ENCODE peak calls at places on chromosomes 1 and 21, in five cellular contexts. B, Z, H, C and L are unnamed samples. For H3K4me1 and H3K27me3, the result is how much of the 10 kb centered on the place peaks cover.

GRCh38 chr1:54407957-54408700 is 1.9 kb upstream of the SSBP3 start:
- DNase-seq in B (peak), Z (peak), H (no peak), C (no peak), L (no peak)

GRCh38 chr1:230011333-230012092 is 55.5 kb upstream of the GALNT2 start:
- DNase-seq in B (no peak), Z (no peak), H (no peak), C (no peak), L (no peak)

GRCh38 chr1:193676996-193677569 is 490.7 kb upstream of the B3GALT2 start:
- DNase-seq in B (no peak), Z (no peak), H (no peak), C (no peak), L (no peak)

GRCh38 chr1:239841635-239842034 is 250.0 kb upstream of the FMN2 start:
- DNase-seq in B (no peak), Z (no peak), H (no peak), C (no peak), L (no peak)

GRCh38 chr1:214660190-214660589 is 57.2 kb downstream of the CENPF start:
- DNase-seq in B (no peak), Z (no peak), H (no peak), C (no peak), L (no peak)

GRCh38 chr1:233614173-233614742 is 352 bp downstream of the KCNK1 start:
- DNase-seq in B (peak), Z (peak), H (peak), C (no peak), L (no peak)

GRCh38 chr21:44911384-44912157 is 9.1 kb downstream of the ITGB2 start:
- DNase-seq in B (peak), Z (peak), H (peak), C (peak), L (peak)

GRCh38 chr1:3504823-3505155 is 50.3 kb downstream of the ARHGEF16 start:
- DNase-seq in B (no peak), Z (peak), H (no peak), C (no peak), L (no peak)

GRCh38 chr1:87508247-87508646 is 179.6 kb downstream of the LMO4 start:
- DNase-seq in B (no peak), Z (no peak), H (no peak), C (no peak), L (no peak)

GRCh38 chr1:223748405-223748772 is 36.0 kb downstream of the CAPN2 start:
- DNase-seq in B (no peak), Z (peak), H (no peak), C (no peak), L (no peak)

GRCh38 chr1:16236495-16237342 is at the start of gene CPLANE2:
- DNase-seq in B (peak), Z (peak), H (peak), C (peak), L (peak)

GRCh38 chr1:91555821-91556531 is 55.3 kb downstream of the CDC7 start:
- DNase-seq in B (no peak), Z (peak), H (no peak), C (no peak), L (no peak)

GRCh38 chr1:93056214-93056613 is 22.9 kb upstream of the MTF2 start:
- DNase-seq in B (no peak), Z (peak), H (no peak), C (no peak), L (no peak)

GRCh38 chr1:97366986-97367385 is 553.8 kb downstream of the DPYD start:
- DNase-seq in B (no peak), Z (no peak), H (no peak), C (no peak), L (no peak)

GRCh38 chr1:13543927-13544556 is 30.2 kb upstream of the LRRC38 start:
- DNase-seq in B (peak), Z (no peak), H (peak), C (no peak), L (no peak)

GRCh38 chr1:65069186-65069585 is 78.8 kb upstream of the AK4 start:
- DNase-seq in B (no peak), Z (no peak), H (no peak), C (no peak), L (peak)

GRCh38 chr1:1083181-1084027 is 9.3 kb upstream of the RNF223 start:
- DNase-seq in B (peak), Z (no peak), H (peak), C (no peak), L (peak)

GRCh38 chr1:236288620-236288976 is 6.8 kb upstream of the ERO1B start:
- DNase-seq in B (no peak), Z (no peak), H (no peak), C (no peak), L (no peak)

DNA sequence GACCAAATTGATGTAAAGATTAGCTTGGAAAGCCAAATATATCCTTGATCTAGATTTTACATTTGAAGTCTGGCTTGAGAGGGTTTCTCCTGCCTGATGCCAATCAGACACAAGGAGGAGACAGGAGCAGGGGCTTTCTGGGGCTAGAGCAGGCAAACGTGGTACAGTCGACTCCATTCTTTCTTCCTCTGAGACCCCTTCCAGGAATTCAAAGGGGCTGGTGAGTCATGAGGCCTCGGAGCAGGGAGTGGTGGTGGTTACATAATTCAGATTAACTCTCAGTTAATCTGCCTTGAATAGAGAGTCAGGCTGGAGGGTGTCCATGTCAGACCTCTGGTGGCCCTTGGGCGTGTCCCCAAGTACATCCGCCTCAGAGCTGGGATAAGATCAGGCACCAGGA is 4.8 kb downstream of the AJAP1 start:
- DNase-seq in B (no peak), Z (no peak), H (no peak), C (no peak), L (no peak)
- H3K4me1 ChIP-seq in B (under half), Z (under half), H (under half), C (under half), L (under half)

GRCh38 chr1:27509127-27510080 is 19.4 kb upstream of the WASF2 start:
- DNase-seq in B (no peak), Z (no peak), H (no peak), C (no peak), L (no peak)

GRCh38 chr1:27513958-27514357 is 24.0 kb upstream of the WASF2 start:
- DNase-seq in B (peak), Z (no peak), H (no peak), C (no peak), L (no peak)

GRCh38 chr1:27515626-27516025 is 25.7 kb upstream of the WASF2 start:
- DNase-seq in B (no peak), Z (no peak), H (no peak), C (no peak), L (no peak)

GRCh38 chr1:27517305-27517704 is 27.3 kb upstream of the WASF2 start:
- DNase-seq in B (no peak), Z (no peak), H (no peak), C (no peak), L (no peak)

GRCh38 chr1:27513521-27513920 is 23.6 kb upstream of the WASF2 start:
- DNase-seq in B (no peak), Z (no peak), H (no peak), C (no peak), L (no peak)
- H3K27me3 ChIP-seq in B (under half), Z (under half), H (under half), C (under half), L (under half)

DNA sequence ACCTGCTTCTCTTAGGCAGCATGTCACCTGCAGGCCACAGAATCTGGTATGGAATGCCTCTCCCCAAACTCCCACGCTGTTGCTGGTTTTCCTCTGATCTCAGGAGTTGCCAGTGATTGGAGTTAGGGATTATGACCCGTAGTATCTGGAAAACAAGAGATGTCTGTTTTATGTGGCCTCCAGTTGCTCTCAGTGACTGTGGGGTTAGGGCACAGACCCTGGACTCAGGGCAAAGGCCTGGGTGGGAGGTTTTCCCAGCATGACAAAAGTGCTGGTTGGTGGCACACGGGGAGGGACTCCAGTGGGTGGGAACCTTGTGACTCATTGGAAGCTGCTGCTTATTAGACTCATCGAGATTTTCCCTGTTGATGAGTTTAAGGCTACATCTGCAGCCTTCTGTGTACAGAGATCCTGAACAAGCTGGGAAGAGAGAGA is at the start of gene NR1I3:
- DNase-seq in B (no peak), Z (no peak), H (no peak), C (no peak), L (no peak)
- TF ChIP-seq POLR2A in B (no peak), Z (no peak), H (no peak), C (no peak), L (no peak)

DNA sequence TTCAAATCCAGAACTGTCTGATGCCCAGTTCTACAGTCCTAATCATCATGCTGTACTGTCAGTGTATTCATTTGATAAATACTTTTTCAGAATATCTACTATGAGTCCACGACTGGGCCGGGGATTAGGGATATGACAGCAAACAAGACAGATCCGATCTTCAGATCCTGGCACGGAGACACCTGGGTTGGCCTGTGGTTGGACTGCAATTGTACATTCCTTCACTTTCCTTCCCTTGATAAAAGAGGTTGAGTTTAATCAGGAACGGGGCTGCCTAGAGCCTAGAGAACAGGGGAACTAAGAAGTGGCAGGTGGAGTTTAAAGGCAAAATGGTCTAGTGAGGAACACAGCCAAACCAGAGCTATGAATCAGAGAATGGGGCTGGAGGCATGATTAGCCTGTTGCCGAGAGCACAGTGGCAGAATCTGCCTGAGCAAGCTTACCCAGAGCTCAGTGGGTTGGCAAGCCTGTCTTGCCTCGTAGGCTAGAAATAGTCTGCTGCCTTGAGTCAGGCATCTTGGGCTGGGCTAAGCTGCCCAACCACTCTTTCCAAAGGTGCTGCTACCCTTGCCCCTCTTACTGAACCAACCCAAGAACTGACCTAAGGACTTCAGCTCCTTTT is 38.1 kb upstream of the PTCH2 start:
- DNase-seq in B (no peak), Z (no peak), H (no peak), C (no peak), L (no peak)
- H3K4me1 ChIP-seq in B (under half), Z (under half), H (under half), C (under half), L (under half)

GRCh38 chr1:36557041-36558000 is 74.6 kb upstream of the CSF3R start:
- DNase-seq in B (peak), Z (no peak), H (peak), C (no peak), L (no peak)
- H3K27me3 ChIP-seq in B (under half), Z (under half), H (under half), C (under half), L (under half)

DNA sequence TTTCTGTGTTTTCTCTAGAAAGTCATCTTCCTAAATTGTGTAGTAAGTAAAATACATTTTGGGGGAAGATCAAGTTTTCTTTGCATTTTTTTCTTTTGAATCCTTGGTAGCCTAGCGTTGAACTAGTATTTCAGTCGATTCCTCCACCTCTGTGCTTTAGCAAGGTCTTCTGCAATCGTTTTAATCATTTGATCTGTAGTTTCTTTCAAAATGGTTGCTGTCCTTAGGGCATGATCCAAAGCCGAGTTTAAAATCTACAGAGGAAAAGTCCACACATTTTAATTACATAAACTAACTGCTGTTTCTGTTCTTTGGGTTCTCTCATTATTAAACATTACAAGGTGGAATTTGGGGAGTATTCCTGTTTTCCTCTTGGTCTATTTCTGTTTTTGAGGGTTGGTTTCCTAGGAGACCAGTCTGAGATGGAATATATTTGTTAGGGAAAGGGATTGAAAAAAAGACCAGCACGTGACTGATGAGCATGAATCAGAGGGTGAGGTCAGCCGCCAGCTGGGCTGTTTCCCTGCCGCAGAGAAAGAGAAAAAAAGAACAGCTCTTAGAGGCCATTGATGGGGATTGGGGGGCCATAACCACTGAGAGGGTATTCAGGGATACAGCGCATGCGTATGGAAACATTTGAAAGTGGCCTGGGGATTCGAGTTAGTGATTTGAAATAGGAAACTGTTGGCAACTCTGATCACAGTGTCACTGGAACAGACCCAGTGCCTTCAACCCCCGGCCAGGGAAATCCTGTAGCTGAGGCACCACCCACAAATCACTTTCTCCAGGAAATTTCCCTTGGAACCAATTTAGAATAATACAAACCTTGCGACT is 40.6 kb downstream of the AKNAD1 start:
- DNase-seq in B (peak), Z (peak), H (peak), C (peak), L (no peak)
- TF ChIP-seq POLR2A in B (no peak), Z (peak), H (no peak), C (no peak), L (no peak)

GRCh38 chr1:221727146-221728036 is 14.5 kb downstream of the DUSP10 start:
- DNase-seq in B (no peak), Z (no peak), H (no peak), C (no peak), L (no peak)

GRCh38 chr1:221726331-221726692 is 15.6 kb downstream of the DUSP10 start:
- DNase-seq in B (no peak), Z (no peak), H (no peak), C (no peak), L (no peak)

GRCh38 chr1:221725683-221726330 is 16.1 kb downstream of the DUSP10 start:
- DNase-seq in B (no peak), Z (no peak), H (no peak), C (no peak), L (no peak)

GRCh38 chr1:221729771-221730170 is 12.1 kb downstream of the DUSP10 start:
- DNase-seq in B (no peak), Z (no peak), H (no peak), C (no peak), L (no peak)

GRCh38 chr1:221728037-221728505 is 13.8 kb downstream of the DUSP10 start:
- DNase-seq in B (no peak), Z (no peak), H (no peak), C (no peak), L (no peak)
- H3K4me1 ChIP-seq in B (under half), Z (under half), H (under half), C (under half), L (half or more)

GRCh38 chr1:18653922-18654321 is 23.3 kb downstream of the PAX7 start:
- DNase-seq in B (no peak), Z (no peak), H (no peak), C (no peak), L (no peak)
- H3K27me3 ChIP-seq in B (under half), Z (under half), H (half or more), C (half or more), L (under half)

GRCh38 chr1:6205849-6206845 is at the start of gene RNF207:
- DNase-seq in B (peak), Z (peak), H (peak), C (no peak), L (no peak)
- TF ChIP-seq POLR2A in B (no peak), Z (no peak), H (peak), C (no peak), L (peak)